ENCODE peak calls at places on chromosomes 13 and 19, in four cellular contexts. R is Caco-2, E is choroid plexus epithelial cell, N is GM10248. O is an unnamed sample.

GRCh38 chr13:20190481-20191310 is 2.0 kb downstream of the GJB2 start:
- DNase-seq in E (peak; percentile 15), R (no peak), N (no peak), O (no peak)

GRCh38 chr13:41017153-41017552 is 2.0 kb downstream of the ELF1 start:
- DNase-seq in N (no peak), R (no peak), E (no peak), O (no peak)

GRCh38 chr19:6947745-6948144 is 60.4 kb downstream of the ADGRE1 start:
- DNase-seq in E (peak; percentile 2), R (no peak), N (peak; percentile 67), O (no peak)

GRCh38 chr19:3082331-3082730 is 11.8 kb upstream of the GNA11 start:
- DNase-seq in R (no peak), E (no peak), N (no peak), O (no peak)

GRCh38 chr13:111920932-111921705 is 145.8 kb upstream of the SOX1 start:
- DNase-seq in E (no peak), N (no peak), R (no peak), O (no peak)

GRCh38 chr13:113854238-113855011 is 9.5 kb downstream of the GAS6 start:
- DNase-seq in R (no peak), N (no peak), E (peak; percentile 58), O (no peak)

GRCh38 chr19:57280913-57281425 is 684 bp downstream of the ZNF460 start:
- DNase-seq in R (no peak), N (peak; percentile 17), E (peak; percentile 14), O (no peak)

GRCh38 chr19:7213628-7214328 is 80.4 kb downstream of the INSR start:
- DNase-seq in R (no peak), N (no peak), E (no peak), O (no peak)

GRCh38 chr13:98509271-98510155 is 67.4 kb downstream of the STK24 start:
- DNase-seq in N (no peak), E (peak; percentile 88), R (peak; percentile 56), O (no peak)

GRCh38 chr13:93080587-93080986 is 146.0 kb upstream of the GPC6 start:
- DNase-seq in E (peak; percentile 80), R (no peak), N (no peak), O (no peak)

GRCh38 chr19:15372891-15373301 is 6.7 kb downstream of the AKAP8 start:
- DNase-seq in R (no peak), E (no peak), N (no peak), O (no peak)

GRCh38 chr13:101307181-101307701 is 109.1 kb downstream of the NALCN start:
- DNase-seq in N (no peak), E (peak; percentile 90), R (no peak), O (no peak)

GRCh38 chr19:47707135-47707925 is 5.9 kb upstream of the EHD2 start:
- DNase-seq in N (peak; percentile 77), R (peak; percentile 84), E (peak; percentile 87), O (peak; percentile 56)

GRCh38 chr19:40908981-40909380 is 26.9 kb upstream of the CYP2A7 start:
- DNase-seq in R (peak; percentile 64), E (peak; percentile 69), N (no peak), O (no peak)

GRCh38 chr19:54233941-54234340 is 8.6 kb downstream of the LILRA6 start:
- DNase-seq in E (no peak), R (no peak), N (no peak), O (no peak)

GRCh38 chr13:65594255-65594654 is 1635.9 kb downstream of the PCDH9 start:
- DNase-seq in R (no peak), E (peak; percentile 88), N (no peak), O (no peak)

GRCh38 chr13:43874512-43875092 is 4.9 kb downstream of the CCDC122 start:
- DNase-seq in N (peak; percentile 17), E (peak; percentile 62), R (no peak), O (no peak)

GRCh38 chr13:77563110-77563509 is 27.6 kb downstream of the SCEL start:
- DNase-seq in E (peak; percentile 65), N (no peak), R (no peak), O (no peak)

GRCh38 chr13:29877456-29878096 is 27.2 kb upstream of the UBL3 start:
- DNase-seq in N (no peak), R (peak; percentile 63), E (no peak), O (no peak)

GRCh38 chr19:39246951-39247669 is 1.5 kb downstream of the IFNL4 start:
- DNase-seq in N (no peak), E (peak; percentile 18), R (no peak), O (no peak)

GRCh38 chr13:34941436-34941834 is 635 bp upstream of the NBEA start:
- DNase-seq in R (no peak), E (no peak), N (peak; percentile 5), O (no peak)

GRCh38 chr13:111275382-111275781 is 45.1 kb upstream of the TEX29 start:
- DNase-seq in N (no peak), E (no peak), R (no peak), O (no peak)

GRCh38 chr19:54425382-54425723 is 10.1 kb downstream of the TTYH1 start:
- DNase-seq in E (no peak), N (no peak), R (no peak), O (no peak)

GRCh38 chr19:55621673-55622231 is 2.6 kb downstream of the ZNF784 start:
- DNase-seq in E (no peak), N (no peak), R (no peak), O (no peak)

GRCh38 chr13:113653264-113654174 is 4.5 kb downstream of the ATP4B start:
- DNase-seq in E (peak; percentile 15), N (no peak), R (peak; percentile 22), O (peak; percentile 6)

GRCh38 chr13:21435710-21436151 is 23.4 kb downstream of the ZDHHC20 start:
- DNase-seq in N (peak; percentile 65), R (no peak), E (peak; percentile 87), O (peak; percentile 36)

GRCh38 chr19:54041969-54042606 is 21.6 kb downstream of the VSTM1 start:
- DNase-seq in R (no peak), N (no peak), E (no peak), O (no peak)

GRCh38 chr13:20142019-20142926 is 18.6 kb downstream of the GJA3 start:
- DNase-seq in N (no peak), E (no peak), R (peak; percentile 22), O (no peak)

DNA sequence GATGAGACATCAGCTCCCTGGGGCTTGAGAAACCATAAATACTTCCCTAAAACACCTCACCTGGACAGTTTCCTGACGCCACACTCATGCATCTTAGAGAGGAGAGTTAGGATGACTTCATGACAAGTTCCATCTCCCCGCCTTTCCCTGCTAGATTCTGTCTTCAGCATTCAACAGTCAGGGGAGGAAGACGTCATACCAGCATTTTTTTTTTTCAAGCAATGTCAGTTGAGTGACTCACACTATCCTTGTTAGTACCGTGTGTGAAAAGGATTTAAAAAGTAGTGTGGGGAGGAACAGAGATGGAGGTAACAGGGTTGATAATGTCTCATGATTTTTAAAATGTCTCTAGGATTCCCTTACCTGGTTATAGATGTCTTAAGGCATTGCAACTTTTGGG is at the start of gene OR7D2:
- DNase-seq in N (no peak), E (no peak), R (no peak), O (no peak)
- TF ChIP-seq CTCF in N (no peak), E (no peak), R (no peak), O (no peak)

DNA sequence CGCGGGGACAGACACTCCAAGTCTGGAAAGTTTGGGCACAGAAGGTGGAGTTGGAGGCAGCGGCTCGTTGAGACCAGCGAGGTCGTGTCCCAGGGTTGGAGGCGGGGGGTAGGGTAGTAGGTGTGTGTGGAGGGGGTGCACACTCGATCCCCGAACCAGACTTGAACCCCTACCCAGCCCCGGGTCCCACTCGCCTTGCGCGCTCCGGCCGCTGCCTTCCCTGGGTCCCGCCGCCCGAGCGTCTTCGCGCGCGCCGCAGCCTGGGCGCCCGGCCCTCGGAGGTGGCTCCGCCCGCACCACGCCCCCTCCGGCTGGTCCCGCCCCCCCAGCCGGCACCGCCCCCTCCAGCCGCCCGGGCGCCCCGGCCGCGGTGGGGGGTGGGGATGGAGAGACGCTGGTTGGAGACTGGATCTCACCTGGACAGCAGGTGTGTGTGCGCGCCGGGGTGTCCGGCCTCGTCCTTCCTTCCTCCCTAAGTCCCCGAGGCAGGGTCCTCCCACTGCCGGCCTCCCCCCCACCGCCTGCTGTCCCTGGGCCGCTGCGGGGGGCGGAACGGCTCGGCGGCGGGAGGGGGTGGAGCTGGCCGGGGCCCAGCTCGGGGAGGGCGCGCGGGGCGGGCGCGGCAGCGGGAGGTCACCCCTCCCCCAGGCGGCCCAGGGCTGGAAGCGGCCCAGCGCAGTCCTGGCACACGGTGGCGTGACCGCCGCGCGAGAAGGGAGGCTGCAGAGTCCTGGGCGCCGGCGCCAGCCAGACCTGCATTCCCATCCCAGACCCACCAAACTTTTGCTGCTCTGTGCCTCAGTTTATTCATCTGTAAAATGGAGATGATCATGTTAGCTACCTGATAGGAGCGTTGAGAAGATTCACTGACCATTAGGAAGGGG is at the start of gene KANK2:
- DNase-seq in E (peak; percentile 77), N (peak; percentile 98), R (peak; percentile 93), O (peak; percentile 83)
- TF ChIP-seq CTCF in E (no peak), N (peak; percentile 26), R (no peak), O (no peak)

DNA sequence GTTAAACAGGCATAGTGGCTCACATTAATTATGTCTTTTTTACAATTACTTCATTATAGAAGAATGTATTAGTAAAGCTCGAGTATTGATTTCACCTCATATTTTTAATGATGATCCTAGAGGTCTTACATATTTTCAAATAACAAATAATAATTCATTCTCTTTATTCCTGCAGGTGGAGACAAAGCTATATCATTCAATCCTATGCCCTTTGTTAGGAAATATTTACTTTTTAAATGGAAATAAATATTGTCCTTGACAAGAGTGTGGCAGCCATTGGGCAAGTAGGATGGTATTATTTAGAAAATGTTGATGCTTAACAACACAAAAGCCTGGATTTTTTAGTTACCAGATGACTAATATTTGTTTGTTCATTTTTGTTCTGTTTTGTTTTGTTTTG is 127.6 kb downstream of the COG6 start:
- DNase-seq in E (peak; percentile 57), N (no peak), R (no peak), O (no peak)
- TF ChIP-seq CTCF in E (peak; percentile 24), N (no peak), R (no peak), O (no peak)

DNA sequence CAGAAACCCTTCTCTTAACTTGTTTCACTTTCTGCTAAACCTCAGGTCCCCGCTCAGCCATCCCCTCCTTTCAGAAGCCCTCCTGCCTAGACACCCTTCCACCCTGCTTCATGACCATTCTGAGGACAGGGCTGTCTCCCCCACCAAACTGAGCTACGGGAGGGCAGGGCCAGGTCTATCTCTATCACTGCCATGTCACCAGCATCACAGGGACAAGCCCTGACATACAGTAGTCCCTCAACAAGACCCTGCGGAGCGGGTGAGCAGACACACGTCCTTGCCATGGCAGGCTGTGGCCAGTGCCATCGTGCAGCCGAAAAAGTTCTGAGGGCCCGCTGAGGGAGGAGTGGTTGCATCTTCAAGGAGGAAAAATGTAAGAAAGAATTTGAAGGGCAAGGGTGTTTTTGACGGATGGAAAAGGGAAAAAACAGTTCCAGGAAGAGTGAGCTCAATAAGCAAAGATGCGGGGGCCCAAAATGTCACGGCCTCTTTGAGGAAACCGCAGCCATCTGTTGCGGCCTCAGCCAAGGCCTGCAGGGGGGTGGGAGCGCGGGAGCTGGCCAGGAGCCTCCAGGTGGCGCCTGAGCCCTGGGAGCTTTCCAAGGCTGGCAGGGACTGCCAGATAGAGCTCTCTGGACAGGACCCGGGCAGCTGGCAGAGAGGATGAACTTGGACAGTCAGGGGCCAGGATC is 8.1 kb downstream of the PTGIR start:
- DNase-seq in R (peak; percentile 80), E (peak; percentile 80), N (no peak), O (no peak)
- TF ChIP-seq CTCF in R (peak; percentile 87), E (peak; percentile 52), N (peak; percentile 65), O (no peak)

DNA sequence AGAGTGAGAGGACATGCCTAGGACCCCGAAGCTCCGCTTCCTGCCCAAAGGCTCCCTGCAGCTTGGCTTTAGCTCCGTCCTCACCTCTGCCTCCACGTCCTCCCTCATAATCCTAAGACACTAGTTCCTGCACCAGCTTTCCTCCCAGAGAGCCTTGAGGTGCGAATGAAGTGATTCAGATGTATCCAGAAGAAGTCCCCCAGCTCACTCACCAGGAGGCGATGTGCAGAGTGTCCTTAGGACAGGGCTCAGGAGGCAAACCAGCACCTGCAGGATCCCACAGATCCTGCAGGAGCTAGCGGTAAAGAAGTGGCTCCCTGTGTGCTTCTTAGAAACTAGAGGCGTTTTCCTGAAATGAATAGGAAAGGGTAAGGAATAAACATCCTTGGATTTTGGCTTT is 109.7 kb downstream of the HSPH1 start:
- DNase-seq in R (no peak), N (no peak), E (no peak), O (no peak)
- TF ChIP-seq CTCF in R (no peak), N (no peak), E (peak; percentile 28), O (no peak)

O was measured in activated B cell treated with CpG ODN at 0.5 μM for 24 hours.